ENCODE peak calls at places on chromosome 4, in five cellular contexts. F is epithelial cell of prostate, Z is hippocampal formation, L is HT1080, D is neural crest cell. W is an unnamed sample.

GRCh38 chr4:105129286-105129685 is 17.4 kb upstream of the TET2 start:
- DNase-seq in D (no peak), Z (no peak), F (no peak), L (no peak), W (no peak)

GRCh38 chr4:44629280-44629866 is 22.1 kb downstream of the YIPF7 start:
- DNase-seq in Z (no peak), F (peak), D (peak), L (peak), W (peak)

GRCh38 chr4:34679228-34679627 is 1565.1 kb downstream of the ARAP2 start:
- DNase-seq in F (no peak), D (no peak), Z (no peak), L (no peak), W (no peak)

GRCh38 chr4:147037089-147037488 is 91.4 kb upstream of the TTC29 start:
- DNase-seq in F (no peak), Z (peak), L (no peak), D (no peak), W (no peak)

GRCh38 chr4:101232074-101232776 is 115.1 kb downstream of the PPP3CA start:
- DNase-seq in Z (no peak), D (no peak), F (peak), L (peak), W (no peak)

GRCh38 chr4:10343656-10344055 is 113.6 kb downstream of the ZNF518B start:
- DNase-seq in D (no peak), Z (no peak), F (no peak), L (peak), W (no peak)

GRCh38 chr4:187615972-187616371 is 379.6 kb upstream of the ZFP42 start:
- DNase-seq in D (no peak), Z (no peak), F (no peak), L (no peak), W (no peak)

GRCh38 chr4:112853662-112854256 is 195.7 kb upstream of the ANK2 start:
- DNase-seq in D (no peak), L (no peak), F (no peak), Z (no peak), W (peak)

GRCh38 chr4:83358410-83358809 is 23.8 kb upstream of the HPSE start:
- DNase-seq in F (no peak), D (no peak), L (peak), Z (no peak), W (peak)

GRCh38 chr4:143343276-143343831 is 6.7 kb downstream of the GAB1 start:
- DNase-seq in F (no peak), L (no peak), Z (no peak), D (no peak), W (no peak)

GRCh38 chr4:141891260-141892120 is 255.1 kb downstream of the IL15 start:
- DNase-seq in Z (no peak), F (no peak), L (no peak), D (no peak), W (no peak)

GRCh38 chr4:123037809-123038208 is 115.4 kb upstream of the NUDT6 start:
- DNase-seq in Z (no peak), D (no peak), L (peak), F (no peak), W (peak)

GRCh38 chr4:110129544-110129943 is 68.9 kb downstream of the ELOVL6 start:
- DNase-seq in F (no peak), Z (no peak), D (no peak), L (no peak), W (no peak)

GRCh38 chr4:158678767-158679166 is 6.7 kb downstream of the ETFDH start:
- DNase-seq in F (no peak), Z (no peak), D (no peak), L (no peak), W (no peak)

GRCh38 chr4:147943159-147943638 is 211.3 kb downstream of the ARHGAP10 start:
- DNase-seq in F (no peak), D (no peak), L (no peak), Z (no peak), W (no peak)

GRCh38 chr4:111506706-111507105 is 638.5 kb upstream of the FAM241A start:
- DNase-seq in F (no peak), Z (no peak), D (no peak), L (peak), W (no peak)

GRCh38 chr4:150828159-150828558 is 186.9 kb downstream of the LRBA start:
- DNase-seq in L (no peak), D (no peak), Z (no peak), F (no peak), W (no peak)

GRCh38 chr4:40594261-40595178 is 35.1 kb downstream of the RBM47 start:
- DNase-seq in Z (no peak), F (no peak), L (peak), D (no peak), W (peak)

GRCh38 chr4:1010522-1011021 is 854 bp upstream of the FGFRL1 start:
- DNase-seq in F (peak), Z (no peak), L (peak), D (no peak), W (no peak)

GRCh38 chr4:141329174-141329569 is 108.5 kb downstream of the ZNF330 start:
- DNase-seq in D (no peak), L (peak), F (peak), Z (no peak), W (peak)

W was measured in cardiac muscle cell.